ENCODE peak calls at places on chromosomes 13 and 19, in five cellular contexts. X is AG09309, C is adrenal gland, D is cardiac fibroblast, Q is AG04450. Z is an unnamed sample.

GRCh38 chr19:38693380-38694223 is 46.2 kb downstream of the ACTN4 start:
- DNase-seq in X (no peak), C (no peak), D (peak; percentile 91), Q (no peak), Z (peak; percentile 58)

GRCh38 chr19:1923319-1923718 is 17.7 kb upstream of the CSNK1G2 start:
- DNase-seq in X (no peak), C (peak; percentile 45), D (no peak), Q (no peak), Z (no peak)

GRCh38 chr19:13765395-13766094 is 1.2 kb downstream of the MRI1 start:
- DNase-seq in X (no peak), C (no peak), D (no peak), Q (no peak), Z (no peak)

GRCh38 chr13:41244555-41244954 is 18.8 kb downstream of the MTRF1 start:
- DNase-seq in X (no peak), C (no peak), D (peak; percentile 9), Q (no peak), Z (no peak)

GRCh38 chr13:103243495-103243894 is 177.3 kb upstream of the SLC10A2 start:
- DNase-seq in X (no peak), C (no peak), D (no peak), Q (no peak), Z (no peak)

GRCh38 chr19:32814046-32814445 is 55.5 kb downstream of the SLC7A9 start:
- DNase-seq in X (no peak), C (peak; percentile 29), D (no peak), Q (no peak), Z (no peak)

GRCh38 chr13:44969858-44970484 is 19.3 kb downstream of the NUFIP1 start:
- DNase-seq in X (peak; percentile 23), C (no peak), D (peak; percentile 77), Q (peak; percentile 34), Z (peak; percentile 44)

GRCh38 chr19:21568816-21569496 is 63.6 kb downstream of the ZNF429 start:
- DNase-seq in X (peak; percentile 52), C (peak; percentile 92), D (peak; percentile 95), Q (no peak), Z (no peak)

GRCh38 chr13:65090191-65090590 is 2139.9 kb downstream of the PCDH9 start:
- DNase-seq in X (no peak), C (no peak), D (no peak), Q (no peak), Z (peak; percentile 75)

GRCh38 chr13:49855930-49856329 is 63.4 kb upstream of the KPNA3 start:
- DNase-seq in X (no peak), C (no peak), D (no peak), Q (no peak), Z (no peak)

GRCh38 chr13:33352023-33352422 is 66.5 kb upstream of the STARD13 start:
- DNase-seq in X (no peak), C (no peak), D (no peak), Q (no peak), Z (no peak)

GRCh38 chr13:112892759-112893569 is 76.0 kb upstream of the MCF2L start:
- DNase-seq in X (no peak), C (no peak), D (no peak), Q (no peak), Z (no peak)

GRCh38 chr13:24746618-24747247 is 17.2 kb upstream of the RNF17 start:
- DNase-seq in X (no peak), C (no peak), D (peak; percentile 19), Q (no peak), Z (no peak)

GRCh38 chr13:48156466-48156865 is 61.6 kb upstream of the MED4 start:
- DNase-seq in X (no peak), C (no peak), D (no peak), Q (no peak), Z (no peak)

GRCh38 chr19:42193706-42194105 is 23.8 kb downstream of the DEDD2 start:
- DNase-seq in X (no peak), C (no peak), D (peak; percentile 53), Q (no peak), Z (no peak)

GRCh38 chr19:7494416-7495098 is 5.7 kb upstream of the PEX11G start:
- DNase-seq in X (no peak), C (peak; percentile 95), D (peak; percentile 65), Q (no peak), Z (no peak)

GRCh38 chr19:50203281-50204080 is at the start of gene MYH14:
- DNase-seq in X (no peak), C (peak; percentile 51), D (peak; percentile 30), Q (no peak), Z (no peak)

GRCh38 chr13:32734511-32734910 is 148.3 kb downstream of the PDS5B start:
- DNase-seq in X (peak; percentile 28), C (no peak), D (peak; percentile 86), Q (peak; percentile 20), Z (peak; percentile 31)

GRCh38 chr19:12695997-12696365 is 450 bp downstream of the FBXW9 start:
- DNase-seq in X (no peak), C (no peak), D (no peak), Q (no peak), Z (no peak)

GRCh38 chr13:62371737-62372136 is 956.1 kb upstream of the PCDH20 start:
- DNase-seq in X (no peak), C (no peak), D (no peak), Q (no peak), Z (no peak)

GRCh38 chr13:66491241-66491640 is 738.9 kb downstream of the PCDH9 start:
- DNase-seq in X (no peak), C (no peak), D (no peak), Q (no peak), Z (no peak)

GRCh38 chr13:60286707-60287106 is 110.3 kb upstream of the TDRD3 start:
- DNase-seq in X (no peak), C (no peak), D (no peak), Q (no peak), Z (no peak)

GRCh38 chr19:19256072-19256969 is 16.8 kb downstream of the TM6SF2 start:
- DNase-seq in X (no peak), C (no peak), D (no peak), Q (no peak), Z (no peak)

GRCh38 chr19:35357867-35358573 is at the start of gene FFAR3:
- DNase-seq in X (no peak), C (peak; percentile 53), D (peak; percentile 59), Q (no peak), Z (no peak)

GRCh38 chr19:19662866-19663291 is 597 bp downstream of the ATP13A1 start:
- DNase-seq in X (no peak), C (peak; percentile 46), D (peak; percentile 35), Q (no peak), Z (no peak)

GRCh38 chr13:50715402-50716146 is 127.9 kb downstream of the DLEU7 start:
- DNase-seq in X (no peak), C (peak; percentile 67), D (no peak), Q (no peak), Z (no peak)

GRCh38 chr19:13788991-13789390 is 6.3 kb upstream of the ZSWIM4 start:
- DNase-seq in X (peak; percentile 71), C (no peak), D (peak; percentile 77), Q (no peak), Z (no peak)

GRCh38 chr19:46697142-46697960 is 19.6 kb downstream of the PRKD2 start:
- DNase-seq in X (no peak), C (peak; percentile 93), D (peak; percentile 67), Q (no peak), Z (no peak)

GRCh38 chr19:56671613-56671994 is at the start of gene ZNF835:
- DNase-seq in X (no peak), C (peak; percentile 89), D (peak; percentile 53), Q (no peak), Z (no peak)
- TF ChIP-seq CTCF in X (no peak), C (no peak), D (no peak), Q (no peak), Z (no peak)

DNA sequence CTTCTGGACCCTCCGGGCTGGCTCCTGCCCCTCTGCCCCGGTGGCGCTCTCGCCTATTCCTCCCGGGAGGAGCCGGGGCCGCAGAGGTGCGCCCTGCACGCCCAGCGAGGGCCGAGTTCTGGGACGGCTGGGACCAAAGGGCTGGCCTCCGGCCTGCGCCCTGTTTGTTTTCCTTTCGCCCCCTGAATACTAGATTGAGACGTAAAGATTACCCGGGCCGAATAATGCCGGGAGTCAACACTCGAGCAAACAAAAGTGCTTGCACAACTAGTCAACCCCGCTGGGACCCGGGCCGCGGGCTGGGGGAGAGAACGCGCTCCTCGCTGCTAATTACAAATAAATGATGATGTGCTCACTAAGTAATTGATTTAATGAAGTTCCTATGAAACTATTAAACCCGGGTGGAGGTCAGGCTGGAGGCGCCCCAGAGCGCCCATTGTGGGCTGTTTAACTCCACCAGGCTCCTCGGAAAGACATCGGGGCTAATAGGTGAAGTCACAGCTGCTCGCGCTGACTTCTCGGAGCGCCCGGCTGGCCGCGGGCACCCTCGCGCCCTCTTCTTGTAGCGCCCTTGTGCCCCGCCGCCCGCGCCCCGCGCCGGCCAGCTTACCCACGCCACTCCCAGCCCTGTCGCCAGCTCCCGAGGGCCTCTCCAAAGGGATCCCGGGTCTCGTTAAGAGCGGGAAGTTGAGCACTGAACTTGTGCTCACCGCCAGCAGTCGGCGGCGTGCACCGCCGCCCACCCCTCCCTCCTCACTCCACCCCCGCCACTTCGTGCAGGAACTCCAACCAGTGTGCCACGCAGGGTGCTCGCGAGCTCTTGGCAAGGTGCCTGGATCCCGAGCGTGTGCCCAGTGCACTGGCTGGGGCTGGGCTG is 14.9 kb downstream of the ZIC5 start:
- DNase-seq in X (no peak), C (no peak), D (no peak), Q (no peak), Z (no peak)
- H3K4me3 ChIP-seq in X (peak overlapping the region; percentile 14), C (no peak overlapping the region), D (no peak overlapping the region), Q (no peak overlapping the region), Z (no peak overlapping the region)

DNA sequence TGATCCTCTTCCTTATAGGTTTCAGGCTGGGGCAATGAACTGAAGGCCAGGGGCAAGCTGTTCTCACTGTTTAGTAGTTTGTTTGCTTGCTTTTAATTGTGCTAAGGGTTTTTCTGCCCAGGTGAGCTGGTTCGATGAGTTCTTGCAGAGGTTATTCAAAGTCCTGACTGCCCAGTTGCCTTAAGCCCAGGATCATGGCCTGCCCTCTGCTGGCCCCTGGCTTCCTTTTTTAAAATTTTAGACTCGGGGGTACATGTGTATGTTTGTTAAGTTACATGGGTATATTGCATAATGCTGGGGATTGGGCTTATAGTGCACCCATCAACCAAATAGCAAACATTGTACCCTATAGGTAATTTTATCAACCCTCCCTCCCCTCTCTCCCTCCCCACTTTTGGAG is 65.7 kb downstream of the ZNF536 start:
- DNase-seq in X (no peak), C (no peak), D (no peak), Q (no peak), Z (no peak)
- TF ChIP-seq CTCF in X (no peak), C (no peak), D (no peak), Q (no peak), Z (no peak)

DNA sequence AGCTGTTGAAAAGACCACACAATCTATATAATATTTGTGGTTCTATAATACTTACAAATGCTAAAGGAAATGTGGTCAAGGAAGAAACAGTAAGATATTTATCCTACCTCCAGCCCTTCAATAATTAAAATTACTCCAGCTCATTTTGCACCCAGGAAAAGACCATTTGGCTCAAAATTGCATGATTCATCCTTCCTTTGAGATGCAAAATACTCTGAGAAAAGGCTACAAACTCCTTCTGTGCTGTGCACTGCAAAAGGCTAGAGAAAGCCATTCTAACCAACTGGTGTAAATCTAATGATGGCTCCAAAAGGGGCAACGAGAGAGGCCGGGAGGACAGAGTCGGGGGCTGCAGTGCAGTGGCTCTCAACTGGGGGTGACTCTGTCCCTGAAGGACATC is 32.7 kb downstream of the SLC7A1 start:
- DNase-seq in X (no peak), C (no peak), D (no peak), Q (no peak), Z (no peak)
- H3K4me3 ChIP-seq in X (no peak overlapping the region), C (no peak overlapping the region), D (no peak overlapping the region), Q (no peak overlapping the region), Z (no peak overlapping the region)

Z was measured in HFF-Myc.